ENCODE peak calls at places on chromosomes 5 and 9, in five cellular contexts. W is heart left ventricle, C is substantia nigra, M is RWPE1, T is left ventricle myocardium inferior. U is an unnamed sample.

GRCh38 chr9:89562186-89562814 is 42.5 kb upstream of the GADD45G start:
- DNase-seq in W (no peak), C (no peak), M (no peak), T (no peak), U (no peak)

GRCh38 chr9:77848897-77849296 is 182.7 kb downstream of the GNAQ start:
- DNase-seq in W (peak), C (peak), M (peak), T (peak), U (peak)

GRCh38 chr9:123338710-123339665 is 17.0 kb upstream of the CRB2 start:
- DNase-seq in W (peak), C (no peak), M (no peak), T (peak), U (no peak)

GRCh38 chr5:68290260-68290674 is 74.7 kb downstream of the PIK3R1 start:
- DNase-seq in W (peak), C (no peak), M (no peak), T (peak), U (no peak)

GRCh38 chr9:131500939-131501541 is 1.7 kb upstream of the POMT1 start:
- DNase-seq in W (no peak), C (no peak), M (peak), T (no peak), U (no peak)

GRCh38 chr5:172417983-172418630 is 36.2 kb downstream of the SH3PXD2B start:
- DNase-seq in W (peak), C (peak), M (peak), T (peak), U (peak)

GRCh38 chr9:87771251-87772006 is 45.5 kb downstream of the CTSL start:
- DNase-seq in W (peak), C (no peak), M (no peak), T (peak), U (no peak)

GRCh38 chr9:13939129-13939528 is 374.8 kb downstream of the NFIB start:
- DNase-seq in W (no peak), C (no peak), M (peak), T (no peak), U (no peak)

GRCh38 chr5:102815084-102815483 is 60.0 kb downstream of the PAM start:
- DNase-seq in W (no peak), C (no peak), M (no peak), T (no peak), U (no peak)

GRCh38 chr5:33336911-33337620 is 103.7 kb upstream of the TARS1 start:
- DNase-seq in W (no peak), C (no peak), M (no peak), T (no peak), U (no peak)

GRCh38 chr9:14132798-14133197 is 181.1 kb downstream of the NFIB start:
- DNase-seq in W (no peak), C (no peak), M (no peak), T (no peak), U (no peak)

GRCh38 chr9:79662553-79662956 is 90.8 kb downstream of the TLE4 start:
- DNase-seq in W (no peak), C (no peak), M (no peak), T (no peak), U (no peak)

GRCh38 chr5:169970911-169971436 is 9.3 kb downstream of the INSYN2B start:
- DNase-seq in W (peak), C (no peak), M (peak), T (peak), U (no peak)

GRCh38 chr9:111039203-111039907 is 1.1 kb upstream of the LPAR1 start:
- DNase-seq in W (no peak), C (no peak), M (peak), T (no peak), U (no peak)

GRCh38 chr5:5026407-5026780 is 113.7 kb upstream of the ADAMTS16 start:
- DNase-seq in W (no peak), C (no peak), M (no peak), T (no peak), U (no peak)

GRCh38 chr9:120532475-120532874 is 47.5 kb downstream of the CDK5RAP2 start:
- DNase-seq in W (peak), C (no peak), M (peak), T (peak), U (peak)

GRCh38 chr9:133768371-133768858 is 30.3 kb upstream of the SARDH start:
- DNase-seq in W (no peak), C (no peak), M (no peak), T (no peak), U (no peak)

GRCh38 chr5:110088676-110089436 is 399.1 kb downstream of the MAN2A1 start:
- DNase-seq in W (no peak), C (no peak), M (peak), T (no peak), U (no peak)

GRCh38 chr5:28862137-28862859 is 1823.9 kb upstream of the CDH9 start:
- DNase-seq in W (no peak), C (no peak), M (no peak), T (no peak), U (no peak)

GRCh38 chr5:39158127-39158593 is 61.2 kb downstream of the FYB1 start:
- DNase-seq in W (peak), C (no peak), M (peak), T (peak), U (no peak)

GRCh38 chr9:129602598-129603415 is 18.1 kb downstream of the C9orf50 start:
- DNase-seq in W (no peak), C (no peak), M (no peak), T (no peak), U (no peak)

GRCh38 chr9:12784461-12785250 is 9.8 kb downstream of the LURAP1L start:
- DNase-seq in W (no peak), C (no peak), M (peak), T (no peak), U (peak)

GRCh38 chr9:806285-807156 is 35.0 kb upstream of the DMRT1 start:
- DNase-seq in W (no peak), C (no peak), M (peak), T (no peak), U (no peak)

GRCh38 chr5:108788142-108788541 is 40.4 kb downstream of the FER start:
- DNase-seq in W (peak), C (peak), M (no peak), T (peak), U (peak)

GRCh38 chr5:137515238-137515637 is 16.1 kb upstream of the SPOCK1 start:
- DNase-seq in W (no peak), C (no peak), M (no peak), T (no peak), U (no peak)

GRCh38 chr9:89408628-89409101 is 89.2 kb downstream of the SEMA4D start:
- DNase-seq in W (no peak), C (no peak), M (no peak), T (no peak), U (no peak)

GRCh38 chr9:30015073-30015472 is 2369.4 kb upstream of the ACO1 start:
- DNase-seq in W (no peak), C (no peak), M (no peak), T (no peak), U (no peak)

GRCh38 chr9:126985870-126986498 is 71.4 kb downstream of the RALGPS1 start:
- DNase-seq in W (peak), C (no peak), M (peak), T (peak), U (peak)

GRCh38 chr9:24828687-24829086 is 283.0 kb upstream of the IZUMO3 start:
- DNase-seq in W (no peak), C (no peak), M (no peak), T (no peak), U (no peak)

GRCh38 chr9:81145331-81145963 is 543.9 kb downstream of the TLE1 start:
- DNase-seq in W (no peak), C (no peak), M (no peak), T (no peak), U (no peak)

GRCh38 chr9:91047993-91048607 is 246.5 kb downstream of the SYK start:
- DNase-seq in W (no peak), C (no peak), M (peak), T (no peak), U (peak)

GRCh38 chr9:128396970-128397613 is 23.6 kb upstream of the CERCAM start:
- DNase-seq in W (no peak), C (no peak), M (no peak), T (peak), U (no peak)
- H3K27ac ChIP-seq in W (peak), C (peak), M (no peak), T (peak), U (no peak)

GRCh38 chr5:149404746-149405549 is 25.9 kb upstream of the IL17B start:
- DNase-seq in W (no peak), C (no peak), M (no peak), T (no peak), U (no peak)
- H3K27ac ChIP-seq in W (peak), C (no peak), M (no peak), T (peak), U (no peak)

DNA sequence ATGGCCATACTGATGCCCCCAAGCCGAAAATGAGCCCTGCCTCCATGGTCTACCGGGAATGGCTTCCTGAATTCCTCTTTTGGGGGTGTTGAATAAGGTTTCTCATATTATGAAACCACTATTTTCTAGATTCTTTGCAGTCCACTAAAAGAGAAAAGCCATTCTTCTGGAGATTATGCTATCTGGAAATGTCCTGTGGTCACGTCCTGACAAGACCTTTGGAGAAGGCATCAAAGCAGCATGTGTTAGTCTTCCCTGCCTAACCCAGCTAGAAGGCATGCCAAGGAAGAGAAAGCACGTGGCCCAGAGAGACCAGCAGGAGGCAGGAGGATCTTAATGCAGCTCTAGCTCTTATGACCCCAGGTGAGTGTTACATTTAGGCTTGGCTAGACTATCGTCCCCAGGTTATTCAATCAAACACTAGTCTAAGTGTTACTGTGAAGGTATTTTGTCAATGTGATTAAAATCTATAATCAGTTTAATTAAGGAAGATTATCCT is 483.8 kb downstream of the BNC2 start:
- DNase-seq in W (no peak), C (no peak), M (no peak), T (no peak), U (no peak)
- H3K27ac ChIP-seq in W (no peak), C (no peak), M (no peak), T (no peak), U (no peak)

GRCh38 chr5:176888865-176889165 is 10.3 kb downstream of the HK3 start:
- DNase-seq in W (no peak), C (no peak), M (no peak), T (no peak), U (no peak)

GRCh38 chr5:176892663-176893062 is 6.5 kb downstream of the HK3 start:
- DNase-seq in W (no peak), C (no peak), M (no peak), T (no peak), U (no peak)

GRCh38 chr5:176890455-176891330 is 8.5 kb downstream of the HK3 start:
- DNase-seq in W (no peak), C (no peak), M (no peak), T (no peak), U (no peak)

GRCh38 chr5:176889321-176890280 is 9.5 kb downstream of the HK3 start:
- DNase-seq in W (no peak), C (no peak), M (no peak), T (no peak), U (no peak)

GRCh38 chr5:176891331-176891958 is 7.7 kb downstream of the HK3 start:
- DNase-seq in W (no peak), C (no peak), M (no peak), T (no peak), U (no peak)
- H3K27ac ChIP-seq in W (no peak), C (no peak), M (no peak), T (no peak), U (no peak)

DNA sequence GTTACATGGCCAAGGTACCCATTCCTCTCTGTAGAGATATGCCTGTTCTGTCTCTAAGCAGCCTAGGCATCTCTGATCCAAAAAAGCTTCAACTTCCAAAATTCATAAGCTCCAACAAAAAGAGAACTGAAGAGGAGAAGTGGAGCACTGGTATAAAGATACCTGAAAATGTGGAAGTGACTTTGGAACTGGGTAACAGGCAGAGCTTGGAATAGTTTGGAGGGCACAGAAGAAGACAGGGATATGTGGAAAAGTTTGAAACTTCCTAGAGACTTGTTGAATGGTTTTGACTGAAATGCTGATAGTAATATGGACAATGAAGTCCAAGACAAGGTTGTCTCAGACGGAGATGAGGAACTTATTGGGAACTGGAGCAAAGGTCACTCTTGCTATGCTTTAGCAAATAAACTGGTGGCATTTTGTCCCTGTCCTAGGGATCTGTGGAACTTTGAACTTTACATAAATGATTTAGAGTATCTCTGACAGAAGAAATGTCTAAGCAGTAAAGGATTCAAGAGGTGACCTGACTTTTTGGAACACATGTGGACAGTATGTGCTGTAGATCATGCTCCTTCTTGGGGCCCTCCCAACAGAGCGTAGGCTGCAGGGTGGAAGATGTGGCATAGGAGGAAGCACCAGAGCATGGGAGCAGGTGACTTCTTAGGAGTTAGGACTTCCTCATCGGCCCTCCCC is 162.2 kb upstream of the TRIM32 start:
- DNase-seq in W (no peak), C (no peak), M (no peak), T (no peak), U (no peak)
- H3K27ac ChIP-seq in W (no peak), C (no peak), M (no peak), T (no peak), U (no peak)

U was measured in lung.